ENCODE peak calls at places on chromosome 21, in six cellular contexts. One of them, this sample, is unnamed.

GRCh38 chr21:28892550-28893111 is 100.0 kb downstream of the LTN1 start:
- DNase-seq in tibial artery: no peak
- DNase-seq in BJ: no peak
- DNase-seq in CD14-positive monocyte: no peak
- DNase-seq in cardiac muscle cell: no peak
- DNase-seq in dorsolateral prefrontal cortex: no peak
- DNase-seq in this sample: no peak

GRCh38 chr21:16912075-16912474 is 600.8 kb upstream of the CXADR start:
- DNase-seq in tibial artery: no peak
- DNase-seq in dorsolateral prefrontal cortex: no peak
- DNase-seq in BJ: peak
- DNase-seq in CD14-positive monocyte: no peak
- DNase-seq in cardiac muscle cell: peak
- DNase-seq in this sample: no peak

GRCh38 chr21:45262616-45263015 is 25.1 kb downstream of the POFUT2 start:
- DNase-seq in tibial artery: peak
- DNase-seq in cardiac muscle cell: no peak
- DNase-seq in CD14-positive monocyte: no peak
- DNase-seq in dorsolateral prefrontal cortex: no peak
- DNase-seq in BJ: no peak
- DNase-seq in this sample: peak

GRCh38 chr21:32130031-32130891 is 148.6 kb downstream of the MIS18A start:
- DNase-seq in tibial artery: no peak
- DNase-seq in dorsolateral prefrontal cortex: no peak
- DNase-seq in BJ: no peak
- DNase-seq in CD14-positive monocyte: no peak
- DNase-seq in cardiac muscle cell: no peak
- DNase-seq in this sample: peak

GRCh38 chr21:25421327-25422028 is 185.8 kb downstream of the MRPL39 start:
- DNase-seq in tibial artery: no peak
- DNase-seq in CD14-positive monocyte: no peak
- DNase-seq in BJ: no peak
- DNase-seq in dorsolateral prefrontal cortex: no peak
- DNase-seq in cardiac muscle cell: peak
- DNase-seq in this sample: no peak

GRCh38 chr21:22758478-22758877 is 1760.3 kb downstream of the NCAM2 start:
- DNase-seq in CD14-positive monocyte: no peak
- DNase-seq in tibial artery: no peak
- DNase-seq in BJ: no peak
- DNase-seq in cardiac muscle cell: no peak
- DNase-seq in dorsolateral prefrontal cortex: no peak
- DNase-seq in this sample: no peak

GRCh38 chr21:38979271-38980196 is 173.8 kb downstream of the ETS2 start:
- DNase-seq in dorsolateral prefrontal cortex: no peak
- DNase-seq in cardiac muscle cell: peak
- DNase-seq in tibial artery: no peak
- DNase-seq in CD14-positive monocyte: peak
- DNase-seq in BJ: no peak
- DNase-seq in this sample: no peak

GRCh38 chr21:39630827-39631226 is 18.1 kb downstream of the B3GALT5 start:
- DNase-seq in BJ: no peak
- DNase-seq in tibial artery: no peak
- DNase-seq in cardiac muscle cell: no peak
- DNase-seq in dorsolateral prefrontal cortex: no peak
- DNase-seq in CD14-positive monocyte: no peak
- DNase-seq in this sample: no peak

GRCh38 chr21:39051561-39051949 is 131.7 kb downstream of the PSMG1 start:
- DNase-seq in tibial artery: no peak
- DNase-seq in cardiac muscle cell: no peak
- DNase-seq in dorsolateral prefrontal cortex: no peak
- DNase-seq in CD14-positive monocyte: no peak
- DNase-seq in BJ: peak
- DNase-seq in this sample: no peak

GRCh38 chr21:33109574-33110339 is 39.8 kb downstream of the OLIG1 start:
- DNase-seq in dorsolateral prefrontal cortex: no peak
- DNase-seq in cardiac muscle cell: no peak
- DNase-seq in tibial artery: no peak
- DNase-seq in CD14-positive monocyte: no peak
- DNase-seq in BJ: no peak
- DNase-seq in this sample: no peak

GRCh38 chr21:14058566-14058965 is 152.2 kb downstream of the LIPI start:
- DNase-seq in cardiac muscle cell: no peak
- DNase-seq in CD14-positive monocyte: no peak
- DNase-seq in dorsolateral prefrontal cortex: no peak
- DNase-seq in BJ: no peak
- DNase-seq in tibial artery: no peak
- DNase-seq in this sample: no peak

GRCh38 chr21:44874497-44875331 is 1.2 kb upstream of the PTTG1IP start:
- DNase-seq in BJ: no peak
- DNase-seq in dorsolateral prefrontal cortex: no peak
- DNase-seq in CD14-positive monocyte: peak
- DNase-seq in tibial artery: peak
- DNase-seq in cardiac muscle cell: peak
- DNase-seq in this sample: no peak

GRCh38 chr21:26067836-26068401 is 102.7 kb downstream of the APP start:
- DNase-seq in BJ: no peak
- DNase-seq in dorsolateral prefrontal cortex: no peak
- DNase-seq in tibial artery: no peak
- DNase-seq in cardiac muscle cell: peak
- DNase-seq in CD14-positive monocyte: no peak
- DNase-seq in this sample: no peak

GRCh38 chr21:44727321-44727720 is 15.9 kb upstream of the TSPEAR start:
- DNase-seq in cardiac muscle cell: no peak
- DNase-seq in CD14-positive monocyte: no peak
- DNase-seq in tibial artery: no peak
- DNase-seq in BJ: no peak
- DNase-seq in dorsolateral prefrontal cortex: no peak
- DNase-seq in this sample: peak

GRCh38 chr21:44625756-44626155 is 1.1 kb upstream of the KRTAP10-9 start:
- DNase-seq in tibial artery: no peak
- DNase-seq in dorsolateral prefrontal cortex: no peak
- DNase-seq in cardiac muscle cell: no peak
- DNase-seq in BJ: no peak
- DNase-seq in CD14-positive monocyte: no peak
- DNase-seq in this sample: peak

GRCh38 chr21:21712761-21713558 is 714.8 kb downstream of the NCAM2 start:
- DNase-seq in CD14-positive monocyte: no peak
- DNase-seq in cardiac muscle cell: peak
- DNase-seq in dorsolateral prefrontal cortex: no peak
- DNase-seq in BJ: peak
- DNase-seq in tibial artery: no peak
- DNase-seq in this sample: no peak

GRCh38 chr21:38186869-38187268 is 69.9 kb upstream of the KCNJ15 start:
- DNase-seq in dorsolateral prefrontal cortex: no peak
- DNase-seq in BJ: no peak
- DNase-seq in tibial artery: no peak
- DNase-seq in CD14-positive monocyte: no peak
- DNase-seq in cardiac muscle cell: no peak
- DNase-seq in this sample: no peak

GRCh38 chr21:32457360-32457840 is 44.9 kb downstream of the EVA1C start:
- DNase-seq in cardiac muscle cell: peak
- DNase-seq in CD14-positive monocyte: no peak
- DNase-seq in dorsolateral prefrontal cortex: peak
- DNase-seq in tibial artery: peak
- DNase-seq in BJ: no peak
- DNase-seq in this sample: no peak

GRCh38 chr21:17051054-17051453 is 461.8 kb upstream of the CXADR start:
- DNase-seq in CD14-positive monocyte: no peak
- DNase-seq in tibial artery: no peak
- DNase-seq in cardiac muscle cell: peak
- DNase-seq in BJ: no peak
- DNase-seq in dorsolateral prefrontal cortex: no peak
- DNase-seq in this sample: no peak

GRCh38 chr21:26388731-26389231 is 184.3 kb downstream of the CYYR1 start:
- DNase-seq in dorsolateral prefrontal cortex: no peak
- DNase-seq in cardiac muscle cell: peak
- DNase-seq in CD14-positive monocyte: no peak
- DNase-seq in tibial artery: no peak
- DNase-seq in BJ: peak
- DNase-seq in this sample: no peak

GRCh38 chr21:44279621-44280260 is 5.9 kb upstream of the AIRE start:
- DNase-seq in BJ: no peak
- DNase-seq in dorsolateral prefrontal cortex: no peak
- DNase-seq in cardiac muscle cell: no peak
- DNase-seq in tibial artery: no peak
- DNase-seq in CD14-positive monocyte: no peak
- DNase-seq in this sample: no peak

GRCh38 chr21:40421121-40421520 is 425.8 kb downstream of the DSCAM start:
- DNase-seq in CD14-positive monocyte: no peak
- DNase-seq in cardiac muscle cell: no peak
- DNase-seq in tibial artery: no peak
- DNase-seq in BJ: no peak
- DNase-seq in dorsolateral prefrontal cortex: no peak
- DNase-seq in this sample: no peak

GRCh38 chr21:25578070-25578961 is 29.0 kb downstream of the MRPL39 start:
- DNase-seq in cardiac muscle cell: no peak
- DNase-seq in CD14-positive monocyte: no peak
- DNase-seq in tibial artery: no peak
- DNase-seq in dorsolateral prefrontal cortex: no peak
- DNase-seq in BJ: no peak
- DNase-seq in this sample: no peak

GRCh38 chr21:33865996-33866575 is 49.5 kb downstream of the ATP5PO start:
- DNase-seq in BJ: no peak
- DNase-seq in CD14-positive monocyte: no peak
- DNase-seq in dorsolateral prefrontal cortex: no peak
- DNase-seq in cardiac muscle cell: no peak
- DNase-seq in tibial artery: no peak
- DNase-seq in this sample: no peak

GRCh38 chr21:18499761-18500376 is 96.3 kb upstream of the TMPRSS15 start:
- DNase-seq in dorsolateral prefrontal cortex: peak
- DNase-seq in CD14-positive monocyte: no peak
- DNase-seq in tibial artery: no peak
- DNase-seq in cardiac muscle cell: peak
- DNase-seq in BJ: no peak
- DNase-seq in this sample: no peak
- TF ChIP-seq CTCF in dorsolateral prefrontal cortex: peak
- TF ChIP-seq CTCF in CD14-positive monocyte: peak
- TF ChIP-seq CTCF in tibial artery: peak
- TF ChIP-seq CTCF in cardiac muscle cell: peak
- TF ChIP-seq CTCF in BJ: peak
- TF ChIP-seq CTCF in this sample: peak

GRCh38 chr21:36851121-36851520 is 115.3 kb downstream of the HLCS start:
- DNase-seq in cardiac muscle cell: no peak
- DNase-seq in dorsolateral prefrontal cortex: no peak
- DNase-seq in BJ: no peak
- DNase-seq in CD14-positive monocyte: no peak
- DNase-seq in tibial artery: no peak
- DNase-seq in this sample: no peak

GRCh38 chr21:36852293-36852692 is 114.2 kb downstream of the HLCS start:
- DNase-seq in BJ: no peak
- DNase-seq in tibial artery: no peak
- DNase-seq in CD14-positive monocyte: no peak
- DNase-seq in dorsolateral prefrontal cortex: no peak
- DNase-seq in cardiac muscle cell: no peak
- DNase-seq in this sample: no peak

GRCh38 chr21:36852864-36853263 is 113.6 kb downstream of the HLCS start:
- DNase-seq in dorsolateral prefrontal cortex: no peak
- DNase-seq in tibial artery: no peak
- DNase-seq in CD14-positive monocyte: no peak
- DNase-seq in cardiac muscle cell: no peak
- DNase-seq in BJ: no peak
- DNase-seq in this sample: no peak

GRCh38 chr21:36856643-36857042 is 109.8 kb downstream of the HLCS start:
- DNase-seq in tibial artery: no peak
- DNase-seq in CD14-positive monocyte: no peak
- DNase-seq in BJ: no peak
- DNase-seq in dorsolateral prefrontal cortex: no peak
- DNase-seq in cardiac muscle cell: no peak
- DNase-seq in this sample: no peak

GRCh38 chr21:36854391-36854790 is 112.1 kb downstream of the HLCS start:
- DNase-seq in BJ: no peak
- DNase-seq in dorsolateral prefrontal cortex: peak
- DNase-seq in CD14-positive monocyte: no peak
- DNase-seq in cardiac muscle cell: peak
- DNase-seq in tibial artery: no peak
- DNase-seq in this sample: no peak
- TF ChIP-seq CTCF in BJ: peak
- TF ChIP-seq CTCF in dorsolateral prefrontal cortex: peak
- TF ChIP-seq CTCF in CD14-positive monocyte: peak
- TF ChIP-seq CTCF in cardiac muscle cell: peak
- TF ChIP-seq CTCF in tibial artery: peak
- TF ChIP-seq CTCF in this sample: peak

GRCh38 chr21:43193088-43193650 is 24.4 kb downstream of the CRYAA start:
- DNase-seq in BJ: no peak
- DNase-seq in tibial artery: peak
- DNase-seq in CD14-positive monocyte: no peak
- DNase-seq in dorsolateral prefrontal cortex: no peak
- DNase-seq in cardiac muscle cell: no peak
- DNase-seq in this sample: no peak

GRCh38 chr21:43192501-43193081 is 23.8 kb downstream of the CRYAA start:
- DNase-seq in dorsolateral prefrontal cortex: no peak
- DNase-seq in cardiac muscle cell: no peak
- DNase-seq in CD14-positive monocyte: peak
- DNase-seq in tibial artery: peak
- DNase-seq in BJ: no peak
- DNase-seq in this sample: peak

GRCh38 chr21:43194303-43195130 is 25.7 kb downstream of the CRYAA start:
- DNase-seq in CD14-positive monocyte: peak
- DNase-seq in BJ: no peak
- DNase-seq in dorsolateral prefrontal cortex: no peak
- DNase-seq in cardiac muscle cell: no peak
- DNase-seq in tibial artery: peak
- DNase-seq in this sample: peak

GRCh38 chr21:43195131-43196021 is 26.6 kb downstream of the CRYAA start:
- DNase-seq in tibial artery: peak
- DNase-seq in dorsolateral prefrontal cortex: no peak
- DNase-seq in CD14-positive monocyte: peak
- DNase-seq in cardiac muscle cell: peak
- DNase-seq in BJ: no peak
- DNase-seq in this sample: peak

DNA sequence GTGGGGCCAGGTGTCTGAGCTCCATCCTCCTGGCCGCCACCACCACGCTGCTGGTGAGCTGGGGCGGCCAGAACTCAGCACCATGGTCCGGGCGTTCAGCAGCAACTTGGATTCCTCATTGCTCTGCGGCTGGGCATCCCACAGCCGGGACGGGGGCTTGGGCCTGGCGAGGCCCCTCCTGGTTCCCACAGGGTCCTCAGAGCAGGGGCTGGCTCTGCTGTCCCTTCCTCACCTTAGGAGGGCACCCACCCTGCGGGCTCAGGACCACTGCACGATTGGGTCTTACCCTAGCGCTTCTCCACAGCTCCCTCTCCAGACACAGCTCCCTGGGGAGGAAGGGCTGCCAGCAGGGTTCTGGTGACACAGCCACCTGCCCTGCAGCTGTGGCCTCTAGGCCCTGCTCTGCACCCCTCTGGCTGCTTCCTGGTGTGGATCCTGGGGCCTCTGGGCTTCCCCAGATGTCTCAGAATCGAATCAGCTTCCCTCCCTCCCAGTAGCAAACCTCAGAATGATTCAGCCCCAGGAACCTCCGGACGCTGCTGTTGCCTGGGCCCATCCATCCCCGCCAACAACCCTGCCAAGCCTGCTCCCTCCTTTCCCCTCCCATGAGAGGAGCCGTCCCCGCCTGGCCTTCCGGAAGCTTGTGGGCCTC is 25.0 kb downstream of the CRYAA start:
- DNase-seq in CD14-positive monocyte: peak
- DNase-seq in cardiac muscle cell: peak
- DNase-seq in BJ: peak
- DNase-seq in tibial artery: peak
- DNase-seq in dorsolateral prefrontal cortex: no peak
- DNase-seq in this sample: peak
- TF ChIP-seq CTCF in CD14-positive monocyte: no peak
- TF ChIP-seq CTCF in cardiac muscle cell: no peak
- TF ChIP-seq CTCF in BJ: no peak
- TF ChIP-seq CTCF in tibial artery: no peak
- TF ChIP-seq CTCF in dorsolateral prefrontal cortex: no peak
- TF ChIP-seq CTCF in this sample: no peak

GRCh38 chr21:41808846-41809245 is 42.0 kb upstream of the RIPK4 start:
- DNase-seq in dorsolateral prefrontal cortex: no peak
- DNase-seq in BJ: no peak
- DNase-seq in CD14-positive monocyte: peak
- DNase-seq in cardiac muscle cell: no peak
- DNase-seq in tibial artery: no peak
- DNase-seq in this sample: no peak
- TF ChIP-seq CTCF in dorsolateral prefrontal cortex: no peak
- TF ChIP-seq CTCF in BJ: no peak
- TF ChIP-seq CTCF in CD14-positive monocyte: no peak
- TF ChIP-seq CTCF in cardiac muscle cell: no peak
- TF ChIP-seq CTCF in tibial artery: no peak
- TF ChIP-seq CTCF in this sample: no peak